ENCODE peak calls at places on chromosomes 6 and 20, in four cellular contexts. W is breast epithelium, P is sigmoid colon, X is H1. B is an unnamed sample.
A peak's percentile ranks its signal among the peaks of the same experiment; 100 is the strongest.

GRCh38 chr6:167141667-167142432 is 15.9 kb downstream of the GPR31 start:
- DNase-seq in W (no peak), P (no peak), X (peak; percentile 79), B (peak; percentile 65)

GRCh38 chr6:54245265-54245664 is 63.0 kb upstream of the TINAG start:
- DNase-seq in W (no peak), P (no peak), X (no peak), B (no peak)

GRCh38 chr6:70684794-70685493 is 17.3 kb downstream of the SMAP1 start:
- DNase-seq in W (no peak), P (no peak), X (no peak), B (no peak)

GRCh38 chr6:11396860-11397259 is 140.7 kb upstream of the TMEM170B start:
- DNase-seq in W (no peak), P (no peak), X (no peak), B (no peak)

GRCh38 chr6:127737768-127738167 is 160.8 kb downstream of the C6orf58 start:
- DNase-seq in W (no peak), P (no peak), X (no peak), B (no peak)

GRCh38 chr6:44699082-44699481 is 311.6 kb downstream of the CDC5L start:
- DNase-seq in W (no peak), P (no peak), X (no peak), B (no peak)

GRCh38 chr6:35120746-35121145 is 20.4 kb downstream of the TCP11 start:
- DNase-seq in W (no peak), P (no peak), X (no peak), B (no peak)

GRCh38 chr6:156976144-156977088 is 199.2 kb downstream of the ARID1B start:
- DNase-seq in W (no peak), P (peak; percentile 63), X (no peak), B (no peak)

GRCh38 chr6:11675610-11676009 is 103.0 kb downstream of the ADTRP start:
- DNase-seq in W (no peak), P (no peak), X (no peak), B (no peak)

GRCh38 chr6:72624557-72625160 is 2.8 kb downstream of the KCNQ5 start:
- DNase-seq in W (no peak), P (no peak), X (no peak), B (no peak)

GRCh38 chr20:10217517-10218410 is 866 bp upstream of the SNAP25 start:
- DNase-seq in W (peak; percentile 78), P (peak; percentile 69), X (peak; percentile 80), B (no peak)

GRCh38 chr6:109292420-109292819 is 89.8 kb downstream of the CD164 start:
- DNase-seq in W (no peak), P (no peak), X (no peak), B (no peak)

GRCh38 chr6:52125139-52125538 is 37.7 kb upstream of the PKHD1 start:
- DNase-seq in W (no peak), P (no peak), X (no peak), B (no peak)

GRCh38 chr6:25277401-25277800 is 1.8 kb upstream of the CARMIL1 start:
- DNase-seq in W (no peak), P (no peak), X (no peak), B (no peak)

GRCh38 chr6:128655978-128656498 is 135.6 kb upstream of the PTPRK start:
- DNase-seq in W (no peak), P (no peak), X (no peak), B (no peak)

GRCh38 chr20:25496968-25497401 is 88.3 kb downstream of the NINL start:
- DNase-seq in W (no peak), P (no peak), X (no peak), B (no peak)

GRCh38 chr6:138970856-138971425 is 17.1 kb downstream of the REPS1 start:
- DNase-seq in W (no peak), P (no peak), X (no peak), B (no peak)

GRCh38 chr6:129662406-129662766 is 47.6 kb downstream of the ARHGAP18 start:
- DNase-seq in W (no peak), P (no peak), X (no peak), B (no peak)

GRCh38 chr6:5135783-5136376 is 50.7 kb downstream of the PPP1R3G start:
- DNase-seq in W (no peak), P (no peak), X (peak; percentile 76), B (no peak)

GRCh38 chr6:165653196-165653595 is 9.8 kb downstream of the PDE10A start:
- DNase-seq in W (no peak), P (no peak), X (no peak), B (no peak)

GRCh38 chr20:47700327-47700726 is 85.0 kb downstream of the SULF2 start:
- DNase-seq in W (no peak), P (no peak), X (no peak), B (no peak)

GRCh38 chr20:23151885-23152284 is 65.8 kb upstream of the CD93 start:
- DNase-seq in W (no peak), P (no peak), X (peak; percentile 26), B (peak; percentile 24)

GRCh38 chr20:50044353-50044960 is 61.7 kb downstream of the SNAI1 start:
- DNase-seq in W (no peak), P (no peak), X (no peak), B (no peak)

GRCh38 chr6:26472549-26473245 is 14.9 kb downstream of the BTN2A1 start:
- DNase-seq in W (no peak), P (no peak), X (no peak), B (no peak)

GRCh38 chr6:52887912-52888535 is 21.5 kb downstream of the GSTA3 start:
- DNase-seq in W (no peak), P (no peak), X (no peak), B (no peak)

GRCh38 chr6:80622641-80623040 is 516.2 kb downstream of the BCKDHB start:
- DNase-seq in W (peak; percentile 49), P (no peak), X (no peak), B (peak; percentile 58)

GRCh38 chr6:104711371-104711770 is 148.3 kb downstream of the HACE1 start:
- DNase-seq in W (no peak), P (no peak), X (no peak), B (no peak)

GRCh38 chr6:48213076-48213788 is 102.2 kb upstream of the PTCHD4 start:
- DNase-seq in W (no peak), P (no peak), X (no peak), B (no peak)

GRCh38 chr6:37820713-37821069 is 1.2 kb downstream of the ZFAND3 start:
- DNase-seq in W (no peak), P (no peak), X (no peak), B (no peak)

GRCh38 chr6:150690681-150691080 is 91.0 kb downstream of the PLEKHG1 start:
- DNase-seq in W (no peak), P (no peak), X (no peak), B (no peak)

GRCh38 chr6:36028887-36029324 is 1.3 kb downstream of the MAPK14 start:
- DNase-seq in W (no peak), P (peak; percentile 82), X (no peak), B (peak; percentile 75)

DNA sequence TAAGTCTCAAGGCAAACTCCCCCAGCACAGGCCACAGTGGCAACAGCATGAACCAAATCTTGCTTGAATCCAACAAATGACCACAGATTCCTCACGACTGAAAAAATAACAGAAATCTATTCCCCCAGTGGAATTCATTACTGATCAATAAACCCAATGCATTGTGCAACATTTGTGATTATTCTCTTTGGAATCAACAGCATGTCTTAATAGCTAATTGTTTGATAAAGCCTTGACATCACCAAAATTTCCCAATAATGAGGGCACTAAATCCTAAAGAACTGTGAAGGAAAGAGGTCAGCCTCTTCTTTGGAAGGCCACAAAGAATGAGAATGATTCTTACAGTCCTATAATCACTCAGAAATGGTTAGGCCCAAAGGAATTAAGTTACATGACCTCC is 5.8 kb downstream of the SCML4 start:
- DNase-seq in W (no peak), P (no peak), X (no peak), B (no peak)
- H3K27ac ChIP-seq in W (no peak overlapping the region), P (no peak overlapping the region), X (no peak overlapping the region), B (no peak overlapping the region)

DNA sequence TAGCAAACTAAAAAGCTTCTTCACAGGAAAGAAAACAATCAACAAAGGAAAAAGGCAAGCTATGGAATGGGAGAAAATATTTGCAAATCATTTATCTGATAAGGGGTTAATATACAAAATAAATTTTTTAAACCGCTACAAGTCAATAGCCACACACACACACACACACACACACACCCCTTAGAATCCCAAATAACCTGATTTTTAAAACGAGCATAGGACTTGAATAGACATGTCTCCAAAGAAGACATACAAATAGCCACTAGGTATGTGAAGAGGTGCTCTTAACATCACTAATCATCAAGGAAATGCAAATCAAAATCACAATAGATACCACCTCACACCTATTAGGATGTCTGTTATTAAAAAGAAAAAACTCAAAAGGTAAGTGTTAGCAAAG is 187.7 kb downstream of the TRIM27 start:
- DNase-seq in W (no peak), P (no peak), X (no peak), B (no peak)
- H3K9me3 ChIP-seq in W (peaks cover 6% of the 10 kb centered on the region), P (no peaks in the 10 kb centered on the region), X (no peaks in the 10 kb centered on the region), B (peaks cover 45% of the 10 kb centered on the region)

DNA sequence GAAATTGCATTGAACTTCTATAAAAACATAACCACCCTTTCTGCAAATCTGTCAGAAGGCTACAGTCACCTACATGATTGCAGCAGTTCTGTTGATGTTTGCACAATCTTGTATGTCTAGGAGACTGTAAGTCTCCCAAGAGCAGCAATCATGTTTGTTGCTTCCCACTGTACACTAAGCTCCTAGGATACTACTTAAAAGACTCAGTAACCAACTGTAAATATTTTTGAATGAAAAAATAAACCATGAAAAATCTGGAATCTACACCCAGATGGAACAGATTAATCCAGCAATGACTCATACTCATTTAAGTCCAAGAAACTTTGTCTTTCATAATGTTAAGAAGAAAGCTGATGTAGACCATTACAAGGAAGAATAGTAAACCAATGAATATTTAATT is 168.6 kb upstream of the ATXN1 start:
- DNase-seq in W (no peak), P (no peak), X (no peak), B (no peak)
- TF ChIP-seq POLR2AphosphoS5 in W (no peak), P (peak; percentile 41), X (no peak), B (no peak)

GRCh38 chr20:19867940-19868371 is 109.9 kb downstream of the RIN2 start:
- DNase-seq in W (no peak), P (peak; percentile 71), X (no peak), B (no peak)
- H3K27ac ChIP-seq in W (no peak overlapping the region), P (peak overlapping the region; percentile 23), X (no peak overlapping the region), B (no peak overlapping the region)

GRCh38 chr6:169153401-169153800 is 100.2 kb downstream of the THBS2 start:
- DNase-seq in W (no peak), P (no peak), X (no peak), B (no peak)

GRCh38 chr6:169157474-169158181 is 96.0 kb downstream of the THBS2 start:
- DNase-seq in W (no peak), P (no peak), X (no peak), B (no peak)

GRCh38 chr6:169158182-169158573 is 95.5 kb downstream of the THBS2 start:
- DNase-seq in W (no peak), P (peak; percentile 80), X (no peak), B (no peak)

GRCh38 chr6:169156108-169156821 is 97.4 kb downstream of the THBS2 start:
- DNase-seq in W (no peak), P (no peak), X (no peak), B (peak; percentile 7)

DNA sequence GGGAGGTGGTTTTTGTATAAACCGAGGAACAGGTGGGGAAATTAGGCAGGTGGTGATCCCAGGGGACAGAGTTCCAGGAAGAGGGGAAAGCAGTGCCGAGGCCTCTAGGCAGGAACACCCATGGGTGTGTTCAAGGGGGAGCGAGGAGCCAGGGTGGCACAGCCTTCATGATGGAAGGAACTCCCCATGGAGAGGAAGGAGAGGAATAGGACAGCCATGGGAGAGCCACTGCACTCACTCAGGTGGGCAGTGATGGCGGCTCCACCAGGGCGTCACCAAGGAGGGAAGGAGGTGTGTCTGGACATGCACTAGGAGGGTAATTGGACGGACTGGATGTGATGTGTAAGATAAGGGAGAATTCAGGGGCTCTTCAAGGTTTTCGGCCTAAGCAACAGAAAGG is 98.2 kb downstream of the THBS2 start:
- DNase-seq in W (no peak), P (no peak), X (no peak), B (peak; percentile 3)
- H3K9me3 ChIP-seq in W (peaks cover 5% of the 10 kb centered on the region), P (no peaks in the 10 kb centered on the region), X (peaks cover 3% of the 10 kb centered on the region), B (no peaks in the 10 kb centered on the region)

B was measured in stomach.